ENCODE peak calls at places on chromosomes 3 and 15, in six cellular contexts. One of them, this sample, is unnamed.

GRCh38 chr15:69093127-69093526 is 67.3 kb upstream of the GLCE start:
- DNase-seq in psoas muscle: no peak
- DNase-seq in bronchial epithelial cell: no peak
- DNase-seq in left ventricle myocardium inferior: peak; percentile 29
- DNase-seq in HepG2: no peak
- DNase-seq in GM12865: peak; percentile 11
- DNase-seq in this sample: no peak

GRCh38 chr3:45885979-45886711 is at the start of gene CCR9:
- DNase-seq in psoas muscle: no peak
- DNase-seq in bronchial epithelial cell: no peak
- DNase-seq in left ventricle myocardium inferior: no peak
- DNase-seq in HepG2: no peak
- DNase-seq in GM12865: no peak
- DNase-seq in this sample: no peak

GRCh38 chr3:137988152-137988551 is 21.8 kb upstream of the CLDN18 start:
- DNase-seq in psoas muscle: no peak
- DNase-seq in bronchial epithelial cell: no peak
- DNase-seq in left ventricle myocardium inferior: no peak
- DNase-seq in HepG2: peak; percentile 47
- DNase-seq in GM12865: peak; percentile 94
- DNase-seq in this sample: no peak

GRCh38 chr15:95300958-95301357 is 1029.5 kb upstream of the NR2F2 start:
- DNase-seq in psoas muscle: no peak
- DNase-seq in bronchial epithelial cell: peak; percentile 58
- DNase-seq in left ventricle myocardium inferior: no peak
- DNase-seq in HepG2: no peak
- DNase-seq in GM12865: peak; percentile 20
- DNase-seq in this sample: no peak

GRCh38 chr3:187360087-187360486 is 8.1 kb upstream of the RTP4 start:
- DNase-seq in psoas muscle: no peak
- DNase-seq in bronchial epithelial cell: no peak
- DNase-seq in left ventricle myocardium inferior: no peak
- DNase-seq in HepG2: no peak
- DNase-seq in GM12865: no peak
- DNase-seq in this sample: no peak

GRCh38 chr3:146067048-146067447 is 93.9 kb downstream of the PLOD2 start:
- DNase-seq in psoas muscle: no peak
- DNase-seq in bronchial epithelial cell: peak; percentile 69
- DNase-seq in left ventricle myocardium inferior: no peak
- DNase-seq in HepG2: no peak
- DNase-seq in GM12865: no peak
- DNase-seq in this sample: no peak

GRCh38 chr3:29627136-29628117 is 346.6 kb downstream of the RBMS3 start:
- DNase-seq in psoas muscle: no peak
- DNase-seq in bronchial epithelial cell: no peak
- DNase-seq in left ventricle myocardium inferior: no peak
- DNase-seq in HepG2: no peak
- DNase-seq in GM12865: no peak
- DNase-seq in this sample: no peak

GRCh38 chr3:12444582-12445468 is 39.5 kb upstream of the TSEN2 start:
- DNase-seq in psoas muscle: no peak
- DNase-seq in bronchial epithelial cell: peak; percentile 59
- DNase-seq in left ventricle myocardium inferior: no peak
- DNase-seq in HepG2: peak; percentile 78
- DNase-seq in GM12865: no peak
- DNase-seq in this sample: no peak

GRCh38 chr15:55907797-55908196 is 85.6 kb downstream of the NEDD4 start:
- DNase-seq in psoas muscle: no peak
- DNase-seq in bronchial epithelial cell: peak; percentile 99
- DNase-seq in left ventricle myocardium inferior: no peak
- DNase-seq in HepG2: no peak
- DNase-seq in GM12865: no peak
- DNase-seq in this sample: no peak

GRCh38 chr15:82995938-82996337 is 9.9 kb downstream of the RAMAC start:
- DNase-seq in psoas muscle: no peak
- DNase-seq in bronchial epithelial cell: no peak
- DNase-seq in left ventricle myocardium inferior: no peak
- DNase-seq in HepG2: no peak
- DNase-seq in GM12865: no peak
- DNase-seq in this sample: no peak

GRCh38 chr15:63628123-63628822 is 31.1 kb downstream of the FBXL22 start:
- DNase-seq in psoas muscle: no peak
- DNase-seq in bronchial epithelial cell: no peak
- DNase-seq in left ventricle myocardium inferior: no peak
- DNase-seq in HepG2: no peak
- DNase-seq in GM12865: no peak
- DNase-seq in this sample: no peak

GRCh38 chr3:11391172-11391879 is 119.1 kb downstream of the ATG7 start:
- DNase-seq in psoas muscle: no peak
- DNase-seq in bronchial epithelial cell: no peak
- DNase-seq in left ventricle myocardium inferior: no peak
- DNase-seq in HepG2: no peak
- DNase-seq in GM12865: no peak
- DNase-seq in this sample: no peak

GRCh38 chr3:86865506-86865905 is 125.4 kb downstream of the VGLL3 start:
- DNase-seq in psoas muscle: no peak
- DNase-seq in bronchial epithelial cell: no peak
- DNase-seq in left ventricle myocardium inferior: no peak
- DNase-seq in HepG2: no peak
- DNase-seq in GM12865: no peak
- DNase-seq in this sample: no peak

GRCh38 chr3:142022381-142022780 is 127.0 kb downstream of the TFDP2 start:
- DNase-seq in psoas muscle: no peak
- DNase-seq in bronchial epithelial cell: no peak
- DNase-seq in left ventricle myocardium inferior: no peak
- DNase-seq in HepG2: no peak
- DNase-seq in GM12865: peak; percentile 75
- DNase-seq in this sample: no peak

GRCh38 chr15:58628206-58629057 is 121.1 kb downstream of the ADAM10 start:
- DNase-seq in psoas muscle: no peak
- DNase-seq in bronchial epithelial cell: no peak
- DNase-seq in left ventricle myocardium inferior: no peak
- DNase-seq in HepG2: no peak
- DNase-seq in GM12865: peak; percentile 7
- DNase-seq in this sample: no peak
- H3K4me3 ChIP-seq in psoas muscle: peak overlapping the region; percentile 52
- H3K4me3 ChIP-seq in bronchial epithelial cell: no peak overlapping the region
- H3K4me3 ChIP-seq in left ventricle myocardium inferior: peak overlapping the region; percentile 56
- H3K4me3 ChIP-seq in HepG2: no peak overlapping the region
- H3K4me3 ChIP-seq in GM12865: peak overlapping the region; percentile 49
- H3K4me3 ChIP-seq in this sample: peak overlapping the region; percentile 51

GRCh38 chr15:41772720-41773331 is 1.5 kb upstream of the MAPKBP1 start:
- DNase-seq in psoas muscle: no peak
- DNase-seq in bronchial epithelial cell: peak; percentile 73
- DNase-seq in left ventricle myocardium inferior: no peak
- DNase-seq in HepG2: peak; percentile 73
- DNase-seq in GM12865: peak; percentile 80
- DNase-seq in this sample: peak; percentile 39

GRCh38 chr15:41774873-41775417 is 661 bp downstream of the MAPKBP1 start:
- DNase-seq in psoas muscle: no peak
- DNase-seq in bronchial epithelial cell: peak; percentile 25
- DNase-seq in left ventricle myocardium inferior: no peak
- DNase-seq in HepG2: no peak
- DNase-seq in GM12865: no peak
- DNase-seq in this sample: no peak

GRCh38 chr15:41773729-41774061 is 589 bp upstream of the MAPKBP1 start:
- DNase-seq in psoas muscle: no peak
- DNase-seq in bronchial epithelial cell: peak; percentile 28
- DNase-seq in left ventricle myocardium inferior: no peak
- DNase-seq in HepG2: no peak
- DNase-seq in GM12865: peak; percentile 8
- DNase-seq in this sample: no peak

GRCh38 chr15:41774062-41774872 is at the start of gene MAPKBP1:
- DNase-seq in psoas muscle: peak; percentile 99
- DNase-seq in bronchial epithelial cell: peak; percentile 96
- DNase-seq in left ventricle myocardium inferior: peak; percentile 97
- DNase-seq in HepG2: peak; percentile 95
- DNase-seq in GM12865: peak; percentile 99
- DNase-seq in this sample: peak; percentile 95

DNA sequence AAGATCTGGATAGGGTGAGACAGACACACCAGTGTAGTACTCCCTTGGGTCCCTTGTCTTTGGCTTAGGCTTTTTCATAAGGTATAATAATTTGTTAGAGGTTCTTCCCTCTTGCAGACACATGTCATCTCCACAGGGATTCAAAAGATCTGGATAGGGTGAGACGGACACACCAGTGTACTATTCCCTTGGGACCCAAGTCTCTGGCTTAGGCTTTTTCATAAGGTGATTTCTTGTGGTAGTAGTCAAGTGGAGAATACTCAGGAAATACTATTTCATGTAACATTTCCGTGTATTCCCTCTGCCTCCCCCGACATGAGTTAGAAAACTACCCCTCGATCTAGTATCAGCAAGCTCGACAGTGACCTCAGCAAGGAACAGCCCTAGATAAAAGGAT is 954 bp upstream of the MAPKBP1 start:
- DNase-seq in psoas muscle: no peak
- DNase-seq in bronchial epithelial cell: no peak
- DNase-seq in left ventricle myocardium inferior: no peak
- DNase-seq in HepG2: no peak
- DNase-seq in GM12865: peak; percentile 16
- DNase-seq in this sample: no peak
- H3K4me3 ChIP-seq in psoas muscle: peak overlapping the region; percentile 90
- H3K4me3 ChIP-seq in bronchial epithelial cell: no peak overlapping the region
- H3K4me3 ChIP-seq in left ventricle myocardium inferior: peak overlapping the region; percentile 90
- H3K4me3 ChIP-seq in HepG2: peak overlapping the region; percentile 86
- H3K4me3 ChIP-seq in GM12865: peak overlapping the region; percentile 93
- H3K4me3 ChIP-seq in this sample: peak overlapping the region; percentile 85

DNA sequence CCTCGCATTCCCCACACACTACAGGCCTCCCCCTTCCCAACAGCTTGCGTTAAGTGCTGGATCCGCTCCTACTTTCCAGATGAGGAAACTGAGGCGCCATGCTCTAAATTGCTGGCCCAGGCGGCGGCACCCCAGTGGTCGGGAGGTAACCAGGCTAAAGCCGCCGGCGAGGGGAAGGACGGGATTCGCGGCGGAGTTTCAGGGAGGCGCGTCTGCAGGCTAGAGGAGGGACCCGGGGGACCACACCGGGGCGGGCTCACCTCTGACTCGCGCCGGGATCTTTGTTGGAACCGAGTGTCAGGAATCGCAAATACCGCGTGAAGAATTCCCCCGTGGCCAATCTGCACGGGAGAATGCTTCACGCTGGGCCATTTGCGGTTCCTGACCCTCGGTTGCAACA is 24.6 kb upstream of the PTPN23 start:
- DNase-seq in psoas muscle: no peak
- DNase-seq in bronchial epithelial cell: no peak
- DNase-seq in left ventricle myocardium inferior: no peak
- DNase-seq in HepG2: no peak
- DNase-seq in GM12865: no peak
- DNase-seq in this sample: no peak
- H3K4me3 ChIP-seq in psoas muscle: no peak overlapping the region
- H3K4me3 ChIP-seq in bronchial epithelial cell: no peak overlapping the region
- H3K4me3 ChIP-seq in left ventricle myocardium inferior: no peak overlapping the region
- H3K4me3 ChIP-seq in HepG2: no peak overlapping the region
- H3K4me3 ChIP-seq in GM12865: no peak overlapping the region
- H3K4me3 ChIP-seq in this sample: no peak overlapping the region

GRCh38 chr15:41966414-41966812 is 5.9 kb downstream of the EHD4 start:
- DNase-seq in psoas muscle: no peak
- DNase-seq in bronchial epithelial cell: no peak
- DNase-seq in left ventricle myocardium inferior: no peak
- DNase-seq in HepG2: no peak
- DNase-seq in GM12865: no peak
- DNase-seq in this sample: no peak
- H3K4me3 ChIP-seq in psoas muscle: no peak overlapping the region
- H3K4me3 ChIP-seq in bronchial epithelial cell: no peak overlapping the region
- H3K4me3 ChIP-seq in left ventricle myocardium inferior: peak overlapping the region; percentile 30
- H3K4me3 ChIP-seq in HepG2: no peak overlapping the region
- H3K4me3 ChIP-seq in GM12865: no peak overlapping the region
- H3K4me3 ChIP-seq in this sample: no peak overlapping the region

DNA sequence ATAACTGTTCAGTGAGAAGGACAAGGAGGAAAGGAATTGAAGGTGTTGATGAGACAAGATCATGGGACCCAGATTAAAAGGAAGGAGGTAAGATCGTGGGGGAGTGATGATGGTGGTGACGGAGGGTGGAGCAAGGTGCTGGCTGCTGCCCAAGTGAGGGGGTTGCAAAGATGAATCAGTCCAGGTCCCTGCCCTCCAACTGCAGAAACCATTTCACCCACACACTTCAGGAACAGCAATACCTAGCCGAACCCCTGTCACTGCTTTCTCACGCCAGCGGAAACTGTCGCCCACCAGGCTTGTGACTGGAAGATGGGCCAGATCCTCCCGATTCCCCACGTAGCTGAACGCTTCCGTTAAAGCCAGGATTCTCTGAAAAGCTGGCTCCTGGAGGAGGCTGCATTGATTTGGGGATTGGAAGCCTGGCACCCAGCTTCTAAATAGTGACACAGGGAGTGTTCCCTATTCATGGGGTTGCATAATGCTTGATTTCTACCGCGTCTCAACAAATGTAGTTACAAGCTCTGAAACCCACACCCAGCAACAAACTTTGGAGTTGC is 3.2 kb upstream of the LSG1 start:
- DNase-seq in psoas muscle: no peak
- DNase-seq in bronchial epithelial cell: peak; percentile 33
- DNase-seq in left ventricle myocardium inferior: no peak
- DNase-seq in HepG2: no peak
- DNase-seq in GM12865: peak; percentile 59
- DNase-seq in this sample: no peak
- H3K4me3 ChIP-seq in psoas muscle: no peak overlapping the region
- H3K4me3 ChIP-seq in bronchial epithelial cell: no peak overlapping the region
- H3K4me3 ChIP-seq in left ventricle myocardium inferior: no peak overlapping the region
- H3K4me3 ChIP-seq in HepG2: no peak overlapping the region
- H3K4me3 ChIP-seq in GM12865: no peak overlapping the region
- H3K4me3 ChIP-seq in this sample: no peak overlapping the region

GRCh38 chr15:99485992-99486370 is 79.8 kb upstream of the MEF2A start:
- DNase-seq in psoas muscle: no peak
- DNase-seq in bronchial epithelial cell: no peak
- DNase-seq in left ventricle myocardium inferior: no peak
- DNase-seq in HepG2: no peak
- DNase-seq in GM12865: no peak
- DNase-seq in this sample: no peak
- H3K4me3 ChIP-seq in psoas muscle: peak overlapping the region; percentile 50
- H3K4me3 ChIP-seq in bronchial epithelial cell: no peak overlapping the region
- H3K4me3 ChIP-seq in left ventricle myocardium inferior: peak overlapping the region; percentile 59
- H3K4me3 ChIP-seq in HepG2: peak overlapping the region; percentile 48
- H3K4me3 ChIP-seq in GM12865: no peak overlapping the region
- H3K4me3 ChIP-seq in this sample: no peak overlapping the region

DNA sequence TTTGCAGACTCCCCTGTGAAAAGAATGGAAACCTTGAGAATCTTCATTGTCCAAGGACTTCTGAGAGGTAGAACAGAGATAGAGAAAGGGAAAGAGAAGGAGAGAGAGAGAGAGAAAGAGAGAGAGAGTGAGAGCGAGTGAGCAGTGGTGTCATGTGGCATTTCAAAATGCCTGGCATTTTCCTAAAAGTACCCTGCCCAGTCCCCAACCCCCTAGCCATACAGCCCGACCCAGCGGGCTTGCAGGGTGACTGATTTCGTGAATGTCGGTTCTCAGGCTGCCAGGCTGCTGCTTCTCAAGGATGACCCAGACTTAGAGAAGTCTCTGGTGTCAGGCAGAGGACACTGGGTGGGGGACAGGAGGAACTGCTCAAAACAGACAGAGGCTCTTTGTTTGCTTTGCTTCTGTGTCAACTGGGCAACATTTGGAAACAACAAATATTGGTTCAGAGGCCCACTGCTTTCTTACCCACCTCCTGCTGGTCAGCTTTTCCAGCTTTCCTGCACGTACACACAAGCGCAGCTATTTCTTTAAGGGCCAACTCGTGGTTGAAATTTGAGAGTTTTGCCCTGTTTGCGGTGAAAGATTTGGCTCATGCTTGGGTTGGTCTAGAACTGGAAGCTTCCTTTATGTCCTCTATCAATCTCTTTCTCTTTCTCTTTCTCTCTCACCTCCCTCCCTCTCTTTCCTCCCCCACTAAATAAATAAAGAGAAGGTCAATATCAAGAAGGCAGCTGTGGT is 3.7 kb upstream of the TF start:
- DNase-seq in psoas muscle: no peak
- DNase-seq in bronchial epithelial cell: no peak
- DNase-seq in left ventricle myocardium inferior: no peak
- DNase-seq in HepG2: peak; percentile 97
- DNase-seq in GM12865: peak; percentile 18
- DNase-seq in this sample: no peak
- H3K4me3 ChIP-seq in psoas muscle: no peak overlapping the region
- H3K4me3 ChIP-seq in bronchial epithelial cell: no peak overlapping the region
- H3K4me3 ChIP-seq in left ventricle myocardium inferior: no peak overlapping the region
- H3K4me3 ChIP-seq in HepG2: peak overlapping the region; percentile 48
- H3K4me3 ChIP-seq in GM12865: no peak overlapping the region
- H3K4me3 ChIP-seq in this sample: no peak overlapping the region